ENCODE peak calls at places on chromosome 7, in nine cellular contexts. S is AG09309, M is fibroblast of mammary gland, U is nephron progenitor cell, X is A549, J is B cell, V is hepatocyte, O is foreskin keratinocyte, E is fibroblast of lung. Z is an unnamed sample.

GRCh38 chr7:146150153-146150552 is 33.6 kb downstream of the CNTNAP2 start:
- DNase-seq in S (peak; percentile 3), M (peak; percentile 62), U (no peak), X (no peak), J (no peak), V (no peak), O (no peak), E (peak; percentile 17), Z (no peak)

GRCh38 chr7:103388469-103389140 is 41.2 kb downstream of the PSMC2 start:
- DNase-seq in S (no peak), M (no peak), U (no peak), X (no peak), J (no peak), V (peak; percentile 45), O (no peak), E (no peak), Z (no peak)

GRCh38 chr7:6436385-6436685 is 11.4 kb downstream of the DAGLB start:
- DNase-seq in S (no peak), M (no peak), U (no peak), X (no peak), J (peak; percentile 47), V (no peak), O (no peak), E (no peak), Z (no peak)

GRCh38 chr7:157502701-157503111 is 165.9 kb downstream of the DNAJB6 start:
- DNase-seq in S (no peak), M (peak; percentile 19), U (no peak), X (no peak), J (no peak), V (no peak), O (no peak), E (no peak), Z (no peak)

GRCh38 chr7:115662676-115663075 is 367.9 kb downstream of the TFEC start:
- DNase-seq in S (no peak), M (peak; percentile 7), U (no peak), X (no peak), J (no peak), V (no peak), O (no peak), E (no peak), Z (no peak)

GRCh38 chr7:98034044-98035035 is 44.3 kb upstream of the OCM2 start:
- DNase-seq in S (no peak), M (no peak), U (peak; percentile 15), X (no peak), J (no peak), V (no peak), O (no peak), E (peak; percentile 1), Z (no peak)

GRCh38 chr7:7858559-7858958 is 110.0 kb upstream of the GLCCI1 start:
- DNase-seq in S (no peak), M (no peak), U (no peak), X (no peak), J (peak; percentile 10), V (no peak), O (no peak), E (no peak), Z (no peak)

GRCh38 chr7:87380905-87381304 is 35.4 kb downstream of the CROT start:
- DNase-seq in S (no peak), M (no peak), U (peak; percentile 10), X (no peak), J (no peak), V (no peak), O (no peak), E (no peak), Z (no peak)

GRCh38 chr7:1735806-1736468 is 65.9 kb downstream of the ELFN1 start:
- DNase-seq in S (no peak), M (no peak), U (no peak), X (no peak), J (no peak), V (no peak), O (no peak), E (no peak), Z (no peak)

GRCh38 chr7:75601539-75601938 is 109.4 kb downstream of the SPDYE5 start:
- DNase-seq in S (no peak), M (no peak), U (no peak), X (no peak), J (no peak), V (no peak), O (no peak), E (no peak), Z (no peak)

GRCh38 chr7:75596727-75597614 is 104.9 kb downstream of the SPDYE5 start:
- DNase-seq in S (no peak), M (peak; percentile 15), U (no peak), X (peak; percentile 46), J (no peak), V (no peak), O (peak; percentile 24), E (no peak), Z (no peak)

GRCh38 chr7:75604408-75604807 is 112.3 kb downstream of the SPDYE5 start:
- DNase-seq in S (no peak), M (no peak), U (no peak), X (no peak), J (no peak), V (no peak), O (no peak), E (no peak), Z (no peak)

GRCh38 chr7:75595766-75596165 is 103.6 kb downstream of the SPDYE5 start:
- DNase-seq in S (no peak), M (no peak), U (no peak), X (no peak), J (no peak), V (no peak), O (no peak), E (no peak), Z (no peak)

DNA sequence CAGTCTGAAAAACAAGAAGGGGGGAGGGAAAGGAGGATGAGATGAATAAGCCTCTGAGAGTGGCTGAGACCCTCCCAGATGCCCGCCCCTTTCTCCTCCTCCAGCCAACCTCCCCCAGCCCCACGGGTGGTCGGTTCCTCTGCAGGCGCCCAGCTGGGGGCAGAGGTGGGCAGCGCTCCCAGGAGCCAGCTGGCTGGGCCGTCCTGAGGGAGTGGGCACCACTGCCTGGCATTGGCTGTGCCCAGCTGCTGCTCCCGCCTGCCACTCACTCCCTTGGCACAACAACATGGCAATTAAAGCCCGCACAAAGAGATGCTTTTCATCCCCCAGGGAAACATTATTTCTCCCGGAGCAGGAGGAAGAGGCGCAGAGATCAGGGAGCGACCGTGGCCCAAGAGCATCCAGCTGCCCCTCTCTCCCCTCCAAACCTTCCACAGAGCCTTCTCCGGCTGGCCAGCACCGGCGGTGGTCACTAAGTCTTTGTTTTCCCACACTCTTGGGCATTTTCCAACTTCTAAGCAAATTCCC is 107.2 kb downstream of the SPDYE5 start:
- DNase-seq in S (no peak), M (no peak), U (peak; percentile 66), X (no peak), J (no peak), V (no peak), O (no peak), E (no peak), Z (no peak)
- TF ChIP-seq CTCF in S (no peak), M (no peak), U (no peak), X (no peak), J (no peak), V (no peak), O (no peak), E (no peak), Z (no peak)

DNA sequence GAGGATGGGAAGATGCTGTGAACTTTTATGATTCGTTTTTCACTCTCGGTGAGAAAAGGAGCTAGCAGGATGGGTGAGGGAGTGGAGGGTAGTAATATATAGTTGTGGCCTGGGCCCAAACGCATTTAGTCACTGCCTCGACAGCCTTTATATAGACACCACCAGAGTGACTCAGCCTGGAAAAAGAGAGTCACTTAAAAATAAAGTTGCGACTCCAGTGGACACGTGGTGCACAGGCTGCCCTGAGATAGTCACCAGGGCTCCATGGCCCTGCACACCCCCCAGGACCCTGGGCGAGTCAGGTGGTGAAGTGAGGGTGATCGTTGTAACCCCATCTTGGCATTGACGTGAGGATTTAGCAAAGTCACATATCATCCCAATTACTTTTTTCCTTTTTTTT is 106.7 kb downstream of the CUX1 start:
- DNase-seq in S (no peak), M (peak; percentile 65), U (no peak), X (no peak), J (no peak), V (no peak), O (no peak), E (peak; percentile 48), Z (no peak)
- TF ChIP-seq CTCF in S (no peak), M (no peak), U (no peak), X (no peak), J (no peak), V (no peak), O (no peak), E (no peak), Z (no peak)

GRCh38 chr7:106316947-106317346 is 32.2 kb upstream of the NAMPT start:
- DNase-seq in S (no peak), M (no peak), U (no peak), X (no peak), J (no peak), V (no peak), O (no peak), E (no peak), Z (no peak)
- TF ChIP-seq CTCF in S (no peak), M (no peak), U (no peak), X (no peak), J (no peak), V (no peak), O (no peak), E (no peak), Z (no peak)

DNA sequence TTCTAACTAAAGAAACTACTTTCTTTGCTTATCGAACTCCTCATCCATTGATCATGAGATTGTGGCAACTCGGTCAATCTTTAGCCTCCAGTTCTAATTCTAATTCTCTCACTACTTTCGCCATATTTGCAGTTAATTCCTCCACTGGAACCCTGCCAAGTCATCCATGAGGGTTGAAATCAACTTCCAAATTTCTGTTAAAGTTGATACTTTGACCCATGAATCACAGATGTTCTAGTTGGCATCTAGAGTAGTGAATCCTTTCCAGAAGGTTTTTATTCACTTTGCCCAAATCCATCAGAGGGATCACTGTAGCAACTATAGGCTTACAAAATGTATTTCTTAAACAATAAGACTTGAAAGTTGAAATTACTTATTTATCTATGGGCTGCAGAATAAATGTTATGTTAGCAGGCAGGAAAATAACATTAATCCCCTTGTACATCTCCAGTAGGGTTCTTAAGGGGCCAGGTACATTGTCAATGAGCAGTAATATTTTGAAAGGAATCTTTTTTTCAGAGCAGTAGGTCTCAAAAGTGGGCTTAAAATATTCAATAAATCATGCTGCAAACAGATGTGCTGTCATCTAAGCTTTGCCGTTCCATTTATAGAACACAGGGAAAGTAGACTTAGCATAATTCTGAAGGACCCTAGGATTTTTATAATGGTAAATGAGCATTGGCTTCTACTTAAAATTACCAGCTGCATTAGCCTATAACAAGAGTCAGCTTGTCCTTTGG is 39.4 kb downstream of the CCDC71L start:
- DNase-seq in S (no peak), M (no peak), U (no peak), X (no peak), J (no peak), V (no peak), O (no peak), E (no peak), Z (no peak)
- TF ChIP-seq CTCF in S (no peak), M (no peak), U (no peak), X (no peak), J (no peak), V (no peak), O (no peak), E (no peak), Z (no peak)

DNA sequence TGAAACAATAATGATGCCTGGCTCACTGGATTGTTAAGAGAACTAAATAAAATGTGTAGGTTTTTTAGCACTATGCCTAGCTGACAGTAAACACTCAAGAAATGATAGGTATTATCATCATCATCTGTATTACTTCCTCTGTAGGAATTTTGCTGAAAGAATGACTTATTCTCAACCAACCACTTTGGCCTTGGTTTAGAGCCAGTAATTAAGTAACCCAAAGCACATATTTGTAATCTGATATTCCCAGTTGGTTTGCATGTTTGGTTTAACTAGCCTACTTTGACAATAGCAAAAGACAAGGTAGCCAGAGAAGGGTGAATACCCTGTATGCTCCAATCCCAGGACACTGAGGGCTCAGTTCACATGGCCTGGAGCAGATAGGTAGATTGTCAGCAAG is 34.4 kb downstream of the BCAP29 start:
- DNase-seq in S (peak; percentile 69), M (peak; percentile 89), U (no peak), X (no peak), J (no peak), V (no peak), O (peak; percentile 41), E (peak; percentile 67), Z (no peak)
- TF ChIP-seq CTCF in S (no peak), M (no peak), U (no peak), X (no peak), J (no peak), V (no peak), O (no peak), E (no peak), Z (no peak)